ENCODE peak calls at places on chromosomes 3 and 15, in five cellular contexts. B, W, R, H and G are unnamed samples.

GRCh38 chr15:50765202-50765967 is at the start of gene SPPL2A:
- DNase-seq in H (peak; percentile 93), W (peak; percentile 89), R (no peak), B (peak; percentile 37), G (peak; percentile 92)

GRCh38 chr15:33968224-33968623 is at the start of gene CHRM5:
- DNase-seq in B (no peak), H (no peak), W (no peak), R (no peak), G (no peak)

GRCh38 chr3:107063351-107063750 is 313.9 kb upstream of the CCDC54 start:
- DNase-seq in B (no peak), H (no peak), R (no peak), W (no peak), G (no peak)

GRCh38 chr15:65363766-65364165 is 14.0 kb downstream of the IGDCC3 start:
- DNase-seq in R (no peak), B (no peak), W (no peak), H (no peak), G (no peak)

GRCh38 chr3:153658151-153658550 is 463.0 kb upstream of the ARHGEF26 start:
- DNase-seq in B (no peak), W (no peak), H (no peak), R (no peak), G (peak; percentile 19)

GRCh38 chr3:169627789-169628188 is 35.7 kb downstream of the MECOM start:
- DNase-seq in H (no peak), B (no peak), W (no peak), R (no peak), G (no peak)

GRCh38 chr15:74317820-74318375 is 49.5 kb downstream of the CYP11A1 start:
- DNase-seq in W (no peak), B (no peak), H (peak; percentile 44), R (no peak), G (peak; percentile 75)

GRCh38 chr3:71968491-71968890 is 183.5 kb upstream of the PROK2 start:
- DNase-seq in R (no peak), H (no peak), W (no peak), B (no peak), G (no peak)

GRCh38 chr15:94269954-94270353 is 38.6 kb downstream of the MCTP2 start:
- DNase-seq in W (no peak), H (no peak), R (no peak), B (no peak), G (peak; percentile 27)

GRCh38 chr3:141255137-141255536 is 23.5 kb downstream of the PXYLP1 start:
- DNase-seq in W (no peak), H (no peak), B (no peak), R (no peak), G (no peak)

GRCh38 chr15:41666353-41666920 is 6.2 kb downstream of the MGA start:
- DNase-seq in B (no peak), W (no peak), R (no peak), H (no peak), G (no peak)

GRCh38 chr15:68885070-68885469 is 45.3 kb upstream of the SPESP1 start:
- DNase-seq in H (no peak), R (no peak), W (no peak), B (no peak), G (no peak)

GRCh38 chr15:94229591-94230365 is 1.6 kb upstream of the MCTP2 start:
- DNase-seq in H (no peak), W (no peak), B (no peak), R (peak; percentile 70), G (peak; percentile 59)

GRCh38 chr15:48555244-48555804 is 90.2 kb downstream of the FBN1 start:
- DNase-seq in B (no peak), R (no peak), W (no peak), H (no peak), G (no peak)

GRCh38 chr15:59997070-59997701 is 6.9 kb upstream of the FOXB1 start:
- DNase-seq in R (no peak), H (no peak), B (no peak), W (no peak), G (peak; percentile 52)

GRCh38 chr3:45988100-45988761 is 7.4 kb downstream of the FYCO1 start:
- DNase-seq in B (no peak), R (no peak), H (no peak), W (no peak), G (peak; percentile 75)

GRCh38 chr3:32577174-32577573 is 6.5 kb upstream of the DYNC1LI1 start:
- DNase-seq in R (no peak), H (no peak), W (no peak), B (no peak), G (no peak)

GRCh38 chr3:166902374-166902773 is 477.7 kb downstream of the ZBBX start:
- DNase-seq in R (no peak), B (no peak), H (no peak), W (no peak), G (no peak)
- TF ChIP-seq CTCF in R (no peak), B (peak; percentile 35), H (no peak), W (no peak), G (no peak)

DNA sequence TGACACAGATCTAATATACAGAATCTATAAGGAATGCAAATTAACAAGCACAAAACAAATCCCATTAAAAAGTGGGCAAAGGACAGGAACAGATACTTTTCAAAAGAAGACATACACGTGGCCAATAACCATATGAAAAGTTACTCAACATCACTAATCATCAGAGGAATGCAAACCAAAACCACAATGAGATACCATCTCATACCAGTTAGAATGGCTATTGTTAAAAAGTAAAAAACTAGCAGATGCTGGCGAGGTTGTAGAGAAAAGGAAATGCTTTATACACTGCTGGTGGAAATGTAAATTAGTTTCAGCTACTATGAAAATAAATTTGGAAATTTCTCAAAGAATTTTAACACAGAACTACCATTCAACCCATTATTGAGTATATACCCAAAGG is 50.7 kb downstream of the ADAMTS17 start:
- DNase-seq in W (no peak), B (no peak), R (no peak), H (no peak), G (peak; percentile 48)
- TF ChIP-seq MAX in W (no peak), B (no peak), R (no peak), H (no peak), G (no peak)

GRCh38 chr15:37015476-37015875 is 84.9 kb downstream of the MEIS2 start:
- DNase-seq in B (no peak), W (no peak), H (no peak), R (no peak), G (no peak)
- H3K4me3 ChIP-seq in B (no peak overlapping the region), W (no peak overlapping the region), H (no peak overlapping the region), R (no peak overlapping the region), G (no peak overlapping the region)

GRCh38 chr3:105678017-105678416 is 190.8 kb downstream of the CBLB start:
- DNase-seq in W (no peak), R (no peak), H (no peak), B (no peak), G (no peak)
- TF ChIP-seq CTCF in W (no peak), R (no peak), H (no peak), B (no peak), G (no peak)

GRCh38 chr3:126897943-126898342 is 85.0 kb upstream of the PLXNA1 start:
- DNase-seq in R (no peak), W (no peak), B (no peak), H (no peak), G (no peak)

GRCh38 chr3:126895178-126896066 is 87.5 kb upstream of the PLXNA1 start:
- DNase-seq in H (peak; percentile 39), W (no peak), R (no peak), B (no peak), G (no peak)

GRCh38 chr3:126896941-126897340 is 86.0 kb upstream of the PLXNA1 start:
- DNase-seq in B (no peak), R (no peak), H (no peak), W (no peak), G (no peak)

GRCh38 chr3:126894516-126894915 is 88.4 kb upstream of the PLXNA1 start:
- DNase-seq in W (no peak), B (no peak), R (no peak), H (no peak), G (no peak)

GRCh38 chr3:126896067-126896441 is 86.9 kb upstream of the PLXNA1 start:
- DNase-seq in R (no peak), H (no peak), W (no peak), B (no peak), G (no peak)
- TF ChIP-seq MAX in R (no peak), H (no peak), W (no peak), B (no peak), G (no peak)

GRCh38 chr3:89762360-89762759 is 654.9 kb downstream of the EPHA3 start:
- DNase-seq in R (no peak), W (no peak), H (no peak), B (no peak), G (no peak)
- H3K4me3 ChIP-seq in R (no peak overlapping the region), W (no peak overlapping the region), H (no peak overlapping the region), B (no peak overlapping the region), G (no peak overlapping the region)

GRCh38 chr3:24264748-24265158 is 229.9 kb downstream of the THRB start:
- DNase-seq in B (peak; percentile 47), W (peak; percentile 53), R (no peak), H (peak; percentile 53), G (peak; percentile 30)
- TF ChIP-seq CTCF in B (peak; percentile 86), W (peak; percentile 75), R (peak; percentile 70), H (peak; percentile 80), G (peak; percentile 52)

GRCh38 chr3:55661141-55661540 is 174.0 kb upstream of the WNT5A start:
- DNase-seq in W (no peak), R (peak; percentile 45), H (no peak), B (no peak), G (no peak)

GRCh38 chr3:55662683-55663082 is 175.6 kb upstream of the WNT5A start:
- DNase-seq in H (no peak), R (no peak), W (no peak), B (no peak), G (no peak)

GRCh38 chr3:55660642-55661041 is 173.5 kb upstream of the WNT5A start:
- DNase-seq in B (no peak), W (no peak), R (no peak), H (no peak), G (no peak)

GRCh38 chr3:55668359-55668758 is 181.3 kb upstream of the WNT5A start:
- DNase-seq in B (no peak), W (no peak), R (no peak), H (no peak), G (no peak)

DNA sequence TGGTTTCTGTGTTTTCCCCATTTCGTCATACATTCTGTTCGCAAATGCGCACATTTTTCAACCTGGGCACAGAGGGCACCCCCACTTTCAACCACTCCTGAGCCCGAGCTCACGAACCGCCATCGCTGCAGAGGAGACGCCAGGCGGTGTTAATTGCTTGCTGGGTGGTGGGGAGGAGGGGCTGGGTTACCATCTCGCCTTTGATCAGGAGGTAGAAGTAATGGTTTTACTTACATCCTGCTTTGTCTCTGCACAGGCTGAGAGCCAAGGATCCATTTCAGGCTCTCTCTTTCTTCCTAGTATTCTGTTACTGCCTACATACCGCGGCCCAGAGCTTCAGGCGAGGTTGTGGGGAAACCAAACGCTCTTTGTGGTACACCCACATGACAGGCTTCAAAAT is 177.3 kb upstream of the WNT5A start:
- DNase-seq in H (no peak), B (no peak), W (no peak), R (no peak), G (no peak)
- TF ChIP-seq MAX in H (no peak), B (no peak), W (no peak), R (no peak), G (no peak)

GRCh38 chr3:129399895-129400357 is 28.5 kb downstream of the EFCAB12 start:
- DNase-seq in B (peak; percentile 54), H (peak; percentile 53), R (no peak), W (no peak), G (peak; percentile 62)
- H3K4me3 ChIP-seq in B (peak overlapping the region; percentile 17), H (peak overlapping the region; percentile 72), R (peak overlapping the region; percentile 69), W (peak overlapping the region; percentile 85), G (peak overlapping the region; percentile 89)